ENCODE peak calls at places on chromosomes 2 and 18, in seven cellular contexts. P is epithelial cell of esophagus; W is T1000; J is NK-92 treated with Interleukin-12 subunit alpha and Interleukin-12 subunit beta, amount 100 ng/mL, for 24 hours; S is ACHN; Z is stimulated activated CD8-positive, alpha-beta memory T cell treated with anti-CD3 and anti-CD28 coated beads, Interleukin-15, amount 100 ng/mL, for 1 hour; B is activated CD4-positive, alpha-beta T cell treated with anti-CD3 and anti-CD28 coated beads for 24 hours. M is an unnamed sample.

GRCh38 chr18:37065221-37065620 is 236.3 kb downstream of the KIAA1328 start:
- DNase-seq in P (no peak), W (no peak), J (no peak), S (no peak), Z (no peak), B (no peak), M (no peak)

GRCh38 chr18:73848656-73849055 is 299.0 kb downstream of the FBXO15 start:
- DNase-seq in P (peak; percentile 14), W (no peak), J (no peak), S (no peak), Z (no peak), B (no peak), M (no peak)

GRCh38 chr2:24730481-24730880 is 62.7 kb downstream of the PTRHD1 start:
- DNase-seq in P (no peak), W (no peak), J (no peak), S (no peak), Z (no peak), B (no peak), M (no peak)

GRCh38 chr18:48994044-48994651 is 43.4 kb upstream of the SMAD7 start:
- DNase-seq in P (peak; percentile 41), W (peak; percentile 65), J (no peak), S (peak; percentile 50), Z (no peak), B (no peak), M (no peak)

GRCh38 chr2:208049006-208049405 is 23.7 kb upstream of the PLEKHM3 start:
- DNase-seq in P (no peak), W (no peak), J (no peak), S (no peak), Z (no peak), B (no peak), M (no peak)

GRCh38 chr18:79947881-79948610 is 3.4 kb downstream of the SLC66A2 start:
- DNase-seq in P (no peak), W (no peak), J (no peak), S (no peak), Z (no peak), B (no peak), M (no peak)

GRCh38 chr18:26549103-26549485 is 741 bp upstream of the KCTD1 start:
- DNase-seq in P (peak; percentile 88), W (peak; percentile 45), J (no peak), S (peak; percentile 43), Z (no peak), B (no peak), M (peak; percentile 21)

GRCh38 chr2:8575011-8575750 is 106.7 kb upstream of the ID2 start:
- DNase-seq in P (no peak), W (no peak), J (no peak), S (no peak), Z (peak; percentile 16), B (peak; percentile 21), M (peak; percentile 41)

GRCh38 chr2:235291464-235291863 is 202.4 kb upstream of the AGAP1 start:
- DNase-seq in P (no peak), W (no peak), J (no peak), S (no peak), Z (no peak), B (no peak), M (no peak)

GRCh38 chr18:61855127-61855991 is 37.4 kb downstream of the RNF152 start:
- DNase-seq in P (no peak), W (no peak), J (no peak), S (no peak), Z (no peak), B (no peak), M (no peak)

GRCh38 chr18:55287146-55287806 is 300.7 kb downstream of the TCF4 start:
- DNase-seq in P (no peak), W (no peak), J (no peak), S (no peak), Z (no peak), B (no peak), M (no peak)

GRCh38 chr18:62106271-62106670 is 80.6 kb downstream of the PIGN start:
- DNase-seq in P (no peak), W (no peak), J (no peak), S (no peak), Z (no peak), B (no peak), M (no peak)

GRCh38 chr2:74037379-74037860 is 52.7 kb downstream of the TET3 start:
- DNase-seq in P (no peak), W (no peak), J (no peak), S (no peak), Z (no peak), B (no peak), M (peak; percentile 46)

GRCh38 chr18:49878567-49878966 is 65.2 kb upstream of the ACAA2 start:
- DNase-seq in P (peak; percentile 60), W (no peak), J (no peak), S (no peak), Z (no peak), B (no peak), M (no peak)

GRCh38 chr2:95062716-95063400 is 37.4 kb downstream of the MAL start:
- DNase-seq in P (peak; percentile 22), W (no peak), J (no peak), S (no peak), Z (no peak), B (no peak), M (no peak)

GRCh38 chr2:58240595-58240937 is 559 bp downstream of the FANCL start:
- DNase-seq in P (peak; percentile 46), W (no peak), J (no peak), S (no peak), Z (no peak), B (no peak), M (no peak)

GRCh38 chr2:27747827-27748352 is 23.6 kb upstream of the MRPL33 start:
- DNase-seq in P (no peak), W (no peak), J (no peak), S (no peak), Z (no peak), B (no peak), M (no peak)

GRCh38 chr18:74836296-74837139 is 238.8 kb downstream of the ZNF407 start:
- DNase-seq in P (peak; percentile 48), W (no peak), J (no peak), S (peak; percentile 32), Z (no peak), B (no peak), M (peak; percentile 37)

GRCh38 chr2:64770781-64771334 is 117.1 kb upstream of the SERTAD2 start:
- DNase-seq in P (peak; percentile 92), W (peak; percentile 70), J (no peak), S (peak; percentile 52), Z (no peak), B (no peak), M (no peak)

GRCh38 chr18:48762022-48762421 is 188.7 kb downstream of the SMAD7 start:
- DNase-seq in P (no peak), W (no peak), J (no peak), S (no peak), Z (no peak), B (no peak), M (no peak)